ENCODE peak calls at places on chromosomes 2 and 18, in ten cellular contexts. L is activated CD8-positive, alpha-beta memory T cell treated with anti-CD3 and anti-CD28 coated beads, Interleukin-2, amount 10 ng/mL, durations not matched to agents 7 days and 5 days; E is NCI-H2081 treated with DMSO at 0.1 percent for 48 hours; X is CD4-positive, alpha-beta T cell; S is HT-29; O is DMS153; F is RKO; J is GM04504; G is uterus; B is activated CD4-positive, alpha-beta T cell treated with anti-CD3 and anti-CD28 coated beads for 24 hours. M is an unnamed sample.

GRCh38 chr2:85668009-85668856 is at the start of gene SFTPB:
- DNase-seq in B (no peak), S (no peak), L (no peak), X (peak; percentile 15), J (no peak), G (no peak), O (peak; percentile 58), E (no peak), F (no peak), M (no peak)

GRCh38 chr2:96262306-96262705 is 3.5 kb downstream of the TMEM127 start:
- DNase-seq in O (no peak), L (no peak), S (no peak), J (no peak), X (no peak), B (no peak), G (no peak), F (no peak), E (no peak), M (no peak)

GRCh38 chr2:95059656-95060370 is 34.3 kb downstream of the MAL start:
- DNase-seq in B (no peak), O (no peak), F (no peak), J (no peak), X (peak; percentile 19), G (no peak), S (peak; percentile 26), L (peak; percentile 31), E (no peak), M (no peak)

GRCh38 chr18:9516437-9517064 is 41.2 kb downstream of the RALBP1 start:
- DNase-seq in J (no peak), O (no peak), S (peak; percentile 63), B (no peak), X (no peak), F (peak; percentile 69), G (no peak), E (peak; percentile 1), L (no peak), M (peak; percentile 47)

GRCh38 chr2:180947208-180947689 is 33.2 kb upstream of the UBE2E3 start:
- DNase-seq in F (no peak), G (no peak), B (no peak), J (no peak), E (no peak), S (no peak), O (no peak), L (no peak), X (no peak), M (no peak)

GRCh38 chr2:216486708-216487107 is 11.9 kb upstream of the RPL37A start:
- DNase-seq in X (no peak), E (no peak), F (no peak), O (no peak), L (no peak), J (no peak), G (no peak), S (no peak), B (no peak), M (no peak)

GRCh38 chr2:219483451-219484342 is 15.0 kb upstream of the GMPPA start:
- DNase-seq in S (no peak), X (no peak), F (no peak), B (no peak), L (no peak), O (no peak), E (no peak), J (no peak), G (no peak), M (no peak)

GRCh38 chr2:215775106-215775505 is 238.2 kb downstream of the MREG start:
- DNase-seq in E (no peak), F (no peak), J (peak; percentile 68), L (no peak), S (no peak), G (no peak), X (no peak), B (no peak), O (no peak), M (no peak)

GRCh38 chr2:43831438-43832294 is 7.0 kb downstream of the ABCG5 start:
- DNase-seq in L (no peak), X (no peak), S (no peak), F (no peak), O (no peak), G (no peak), B (no peak), E (no peak), J (no peak), M (no peak)

GRCh38 chr18:65994294-65994693 is 243.5 kb downstream of the CDH7 start:
- DNase-seq in L (no peak), S (no peak), X (no peak), O (no peak), E (no peak), J (no peak), B (no peak), F (no peak), G (no peak), M (no peak)

GRCh38 chr2:7022486-7022885 is 105.3 kb downstream of the RNF144A start:
- DNase-seq in B (no peak), G (no peak), J (no peak), L (no peak), S (no peak), X (no peak), O (no peak), F (no peak), E (no peak), M (peak; percentile 29)

GRCh38 chr2:224793961-224794360 is 77.8 kb upstream of the CCDC195 start:
- DNase-seq in X (no peak), L (no peak), G (peak; percentile 45), O (no peak), S (no peak), F (no peak), B (no peak), J (peak; percentile 86), E (no peak), M (no peak)

GRCh38 chr18:62450546-62451395 is 72.1 kb upstream of the ZCCHC2 start:
- DNase-seq in O (peak; percentile 62), B (no peak), L (no peak), J (peak; percentile 24), X (no peak), G (peak; percentile 72), F (peak; percentile 86), E (no peak), S (peak; percentile 72), M (peak; percentile 84)

GRCh38 chr2:131413148-131413747 is 49.3 kb upstream of the RAB6D start:
- DNase-seq in O (peak; percentile 33), S (peak; percentile 78), B (peak; percentile 14), E (peak; percentile 13), X (no peak), F (peak; percentile 72), G (peak; percentile 33), J (peak; percentile 28), L (no peak), M (peak; percentile 50)

M was measured in K562.